ENCODE peak calls at places on chromosomes 13 and 19, in four cellular contexts. N is tibial artery, V is heart left ventricle, I is psoas muscle. L is an unnamed sample. For H3K36me3 and H3K9me3, the result is how much of the 10 kb centered on the place peaks cover.

GRCh38 chr13:100645382-100645781 is 29.2 kb downstream of the TMTC4 start:
- DNase-seq in N (no peak), V (no peak), I (no peak), L (no peak)

GRCh38 chr19:18701250-18701608 is 17.7 kb downstream of the CRTC1 start:
- DNase-seq in N (no peak), V (no peak), I (no peak), L (no peak)

GRCh38 chr19:30666301-30666803 is 294.2 kb downstream of the ZNF536 start:
- DNase-seq in N (no peak), V (no peak), I (peak), L (no peak)

GRCh38 chr13:99027260-99027659 is 49.4 kb upstream of the DOCK9 start:
- DNase-seq in N (no peak), V (no peak), I (no peak), L (no peak)

GRCh38 chr13:26541678-26542553 is 15.6 kb upstream of the WASF3 start:
- DNase-seq in N (no peak), V (no peak), I (no peak), L (no peak)

GRCh38 chr19:30896551-30896950 is 452.7 kb downstream of the TSHZ3 start:
- DNase-seq in N (no peak), V (no peak), I (no peak), L (no peak)

GRCh38 chr19:2693492-2693891 is 9.0 kb downstream of the GNG7 start:
- DNase-seq in N (no peak), V (no peak), I (no peak), L (no peak)

GRCh38 chr13:49624207-49624606 is 4.1 kb upstream of the ARL11 start:
- DNase-seq in N (no peak), V (no peak), I (no peak), L (no peak)

GRCh38 chr19:33819875-33820781 is 23.5 kb downstream of the KCTD15 start:
- DNase-seq in N (peak), V (peak), I (peak), L (peak)

GRCh38 chr13:42924290-42924803 is 67.7 kb downstream of the EPSTI1 start:
- DNase-seq in N (no peak), V (no peak), I (no peak), L (no peak)

GRCh38 chr13:51225034-51225433 is 2.8 kb downstream of the FAM124A start:
- DNase-seq in N (no peak), V (no peak), I (no peak), L (no peak)

GRCh38 chr19:1766800-1767352 is 13.6 kb downstream of the ONECUT3 start:
- DNase-seq in N (no peak), V (no peak), I (no peak), L (no peak)

GRCh38 chr19:30419581-30420180 is 47.5 kb downstream of the ZNF536 start:
- DNase-seq in N (no peak), V (no peak), I (no peak), L (no peak)

GRCh38 chr19:41753159-41753558 is 2.2 kb upstream of the CEACAM6 start:
- DNase-seq in N (no peak), V (no peak), I (peak), L (peak)

GRCh38 chr13:53281677-53282076 is 253.1 kb downstream of the OLFM4 start:
- DNase-seq in N (no peak), V (no peak), I (no peak), L (no peak)

GRCh38 chr19:33373701-33374405 is at the start of gene CEBPG:
- DNase-seq in N (peak), V (peak), I (peak), L (peak)

GRCh38 chr19:44777715-44778347 is at the start of gene CBLC:
- DNase-seq in N (no peak), V (no peak), I (no peak), L (no peak)

GRCh38 chr13:98749501-98749900 is 3.0 kb downstream of the SLC15A1 start:
- DNase-seq in N (no peak), V (no peak), I (no peak), L (no peak)

GRCh38 chr19:18418034-18418724 is 1.0 kb upstream of the SSBP4 start:
- DNase-seq in N (peak), V (no peak), I (peak), L (peak)

GRCh38 chr19:18063463-18063862 is 23.3 kb downstream of the IL12RB1 start:
- DNase-seq in N (no peak), V (no peak), I (no peak), L (no peak)

DNA sequence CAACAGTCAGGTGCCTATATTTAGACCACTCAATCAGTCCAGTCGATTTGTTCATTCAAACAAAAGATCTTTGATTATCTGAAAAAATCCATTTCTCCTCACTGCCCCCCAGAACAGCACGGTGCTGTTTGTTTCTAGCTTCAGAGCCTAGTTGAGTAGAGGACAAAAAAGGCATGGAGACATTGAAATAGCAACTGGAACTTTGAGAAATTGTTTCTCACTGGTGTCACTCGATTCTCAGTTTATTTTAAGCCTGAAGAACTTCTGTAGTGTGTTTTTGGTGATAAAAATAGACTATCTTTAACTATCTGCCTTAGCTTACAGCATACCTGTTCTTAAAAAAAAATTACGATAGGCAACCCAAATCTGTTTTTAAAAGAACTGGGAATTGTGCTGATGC is 67.1 kb downstream of the ARHGAP35 start:
- DNase-seq in N (no peak), V (no peak), I (no peak), L (no peak)
- H3K36me3 ChIP-seq in N (under half), V (under half), I (under half), L (under half)

DNA sequence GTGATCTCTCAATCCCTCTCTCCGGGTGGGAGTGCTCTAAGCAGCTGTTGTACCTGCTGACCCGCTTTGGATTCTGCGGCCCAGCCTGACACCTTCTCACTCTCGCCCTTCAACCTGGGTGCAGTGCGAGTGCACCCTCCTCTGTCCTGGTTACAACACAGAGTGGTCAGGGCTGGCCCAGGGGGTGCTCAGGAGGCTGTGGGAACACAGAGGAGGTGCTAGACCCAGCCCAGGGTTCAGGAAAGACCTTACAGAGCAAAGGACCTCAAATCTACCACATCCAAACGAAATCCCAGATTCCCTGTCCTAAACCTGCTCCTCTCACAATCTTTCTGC is 23.7 kb downstream of the ZNF175 start:
- DNase-seq in N (no peak), V (no peak), I (no peak), L (no peak)
- H3K9me3 ChIP-seq in N (under half), V (under half), I (under half), L (under half)

GRCh38 chr19:36101550-36102327 is 9.2 kb upstream of the OVOL3 start:
- DNase-seq in N (no peak), V (no peak), I (no peak), L (no peak)

GRCh38 chr19:36106991-36107390 is 4.0 kb upstream of the OVOL3 start:
- DNase-seq in N (no peak), V (no peak), I (no peak), L (no peak)

GRCh38 chr19:36103040-36103626 is 7.8 kb upstream of the OVOL3 start:
- DNase-seq in N (no peak), V (no peak), I (no peak), L (no peak)

GRCh38 chr19:36106441-36106840 is 4.5 kb upstream of the OVOL3 start:
- DNase-seq in N (no peak), V (no peak), I (no peak), L (no peak)

GRCh38 chr19:36103842-36104552 is 6.9 kb upstream of the OVOL3 start:
- DNase-seq in N (no peak), V (no peak), I (no peak), L (no peak)
- H3K36me3 ChIP-seq in N (under half), V (under half), I (under half), L (under half)

DNA sequence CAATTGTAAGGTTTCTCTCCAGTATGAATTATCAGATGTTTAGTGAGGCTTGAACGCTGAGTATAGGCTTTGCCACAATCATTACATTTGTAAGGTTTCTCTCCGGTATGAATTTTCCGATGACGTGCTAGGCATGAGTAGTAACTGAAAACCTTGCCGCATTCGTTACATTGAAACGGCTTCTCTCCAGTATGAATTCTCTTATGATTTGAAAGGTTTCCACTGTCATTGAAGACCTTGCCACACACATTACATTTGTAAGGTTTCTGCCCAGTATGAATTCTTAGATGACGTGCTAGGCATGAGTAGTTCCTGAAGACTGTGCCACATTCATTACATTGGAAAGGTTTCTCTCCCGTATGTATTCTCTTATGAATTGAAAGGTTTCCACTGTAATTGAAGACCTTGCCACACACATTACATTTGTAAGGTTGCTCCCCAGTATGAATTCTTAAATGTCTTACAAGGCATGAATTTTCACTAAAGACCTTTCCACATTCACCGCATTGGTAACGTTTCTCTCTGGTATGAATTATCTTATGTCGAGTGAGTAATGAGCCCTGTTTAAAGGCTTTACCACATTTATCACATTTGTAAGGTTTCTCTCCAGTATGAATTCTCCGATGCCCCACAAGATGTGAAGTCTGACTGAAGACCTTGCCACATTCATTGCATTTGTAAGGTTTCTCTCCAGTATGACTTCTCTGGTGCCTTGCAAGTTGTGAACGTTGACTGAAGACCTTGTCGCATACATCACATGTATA is 15.6 kb downstream of the ZNF836 start:
- DNase-seq in N (no peak), V (no peak), I (no peak), L (no peak)
- H3K9me3 ChIP-seq in N (under half), V (half or more), I (half or more), L (under half)

DNA sequence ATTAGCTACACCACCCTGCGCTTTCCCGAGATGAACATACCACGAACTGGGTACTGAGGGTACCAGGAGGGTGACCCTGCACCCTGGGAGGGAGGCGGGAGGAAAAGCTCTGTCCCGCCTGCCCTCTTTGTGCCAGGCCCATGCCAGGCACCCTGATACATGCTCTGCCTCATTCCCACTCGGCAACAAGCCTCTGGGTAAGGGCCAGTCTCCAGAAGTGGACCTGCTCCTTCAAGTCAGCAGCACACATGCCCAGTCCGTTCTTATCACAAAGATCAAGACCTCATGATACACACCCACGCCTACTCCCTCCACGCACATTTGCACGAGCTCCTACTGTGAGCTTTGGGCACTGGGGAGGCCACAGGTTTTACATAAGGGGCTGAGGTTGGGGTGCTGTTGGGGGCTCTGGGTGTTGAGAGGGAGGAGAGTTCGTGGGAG is 2.0 kb upstream of the FFAR1 start:
- DNase-seq in N (peak), V (no peak), I (no peak), L (peak)
- H3K36me3 ChIP-seq in N (under half), V (under half), I (under half), L (under half)